ENCODE peak calls at places on chromosome 3, in five cellular contexts. U is AG10803, H is heart left ventricle, E is endothelial cell, L is B cell. G is an unnamed sample.

GRCh38 chr3:31408720-31409119 is 124.0 kb upstream of the STT3B start:
- DNase-seq in H (no peak), E (no peak), U (no peak), L (no peak), G (no peak)

GRCh38 chr3:125150525-125151436 is 61.8 kb downstream of the SLC12A8 start:
- DNase-seq in E (peak; percentile 65), H (no peak), L (no peak), U (no peak), G (peak; percentile 48)

GRCh38 chr3:57128863-57129602 is 36.1 kb downstream of the IL17RD start:
- DNase-seq in H (no peak), U (peak; percentile 33), L (no peak), E (no peak), G (no peak)

GRCh38 chr3:101185341-101185740 is 135.0 kb downstream of the IMPG2 start:
- DNase-seq in H (no peak), L (no peak), U (no peak), E (no peak), G (no peak)

GRCh38 chr3:185402561-185402960 is 39.6 kb downstream of the MAP3K13 start:
- DNase-seq in L (no peak), H (no peak), E (no peak), U (peak; percentile 29), G (no peak)

GRCh38 chr3:150090877-150091276 is 120.2 kb upstream of the PFN2 start:
- DNase-seq in H (no peak), E (no peak), U (peak; percentile 40), L (no peak), G (no peak)

GRCh38 chr3:66393486-66394260 is 107.1 kb downstream of the LRIG1 start:
- DNase-seq in U (peak; percentile 74), L (peak; percentile 77), H (no peak), E (no peak), G (peak; percentile 81)

GRCh38 chr3:47794585-47794984 is 8.4 kb upstream of the DHX30 start:
- DNase-seq in U (no peak), H (no peak), E (no peak), L (no peak), G (no peak)

GRCh38 chr3:16243706-16244490 is 20.8 kb downstream of the DPH3 start:
- DNase-seq in L (no peak), H (no peak), E (no peak), U (no peak), G (no peak)

GRCh38 chr3:12139111-12139511 is 19.6 kb downstream of the TIMP4 start:
- DNase-seq in L (no peak), H (no peak), U (peak; percentile 54), E (peak; percentile 44), G (no peak)

GRCh38 chr3:33941804-33942203 is 143.4 kb downstream of the PDCD6IP start:
- DNase-seq in H (no peak), E (no peak), L (no peak), U (no peak), G (no peak)

GRCh38 chr3:40827942-40828688 is 303.4 kb downstream of the ZNF621 start:
- DNase-seq in H (peak; percentile 63), L (no peak), E (no peak), U (peak; percentile 5), G (no peak)

GRCh38 chr3:127016461-127016860 is 33.5 kb downstream of the PLXNA1 start:
- DNase-seq in L (no peak), U (no peak), E (no peak), H (no peak), G (no peak)

GRCh38 chr3:136694321-136694720 is 57.9 kb downstream of the STAG1 start:
- DNase-seq in U (no peak), L (no peak), E (no peak), H (no peak), G (no peak)

GRCh38 chr3:188905991-188906635 is 265.7 kb upstream of the TPRG1 start:
- DNase-seq in E (no peak), U (no peak), L (no peak), H (no peak), G (no peak)

GRCh38 chr3:173479301-173479700 is 81.8 kb downstream of the NLGN1 start:
- DNase-seq in E (no peak), L (no peak), H (no peak), U (no peak), G (no peak)
- TF ChIP-seq CTCF in E (no peak), L (no peak), H (no peak), U (no peak), G (no peak)

DNA sequence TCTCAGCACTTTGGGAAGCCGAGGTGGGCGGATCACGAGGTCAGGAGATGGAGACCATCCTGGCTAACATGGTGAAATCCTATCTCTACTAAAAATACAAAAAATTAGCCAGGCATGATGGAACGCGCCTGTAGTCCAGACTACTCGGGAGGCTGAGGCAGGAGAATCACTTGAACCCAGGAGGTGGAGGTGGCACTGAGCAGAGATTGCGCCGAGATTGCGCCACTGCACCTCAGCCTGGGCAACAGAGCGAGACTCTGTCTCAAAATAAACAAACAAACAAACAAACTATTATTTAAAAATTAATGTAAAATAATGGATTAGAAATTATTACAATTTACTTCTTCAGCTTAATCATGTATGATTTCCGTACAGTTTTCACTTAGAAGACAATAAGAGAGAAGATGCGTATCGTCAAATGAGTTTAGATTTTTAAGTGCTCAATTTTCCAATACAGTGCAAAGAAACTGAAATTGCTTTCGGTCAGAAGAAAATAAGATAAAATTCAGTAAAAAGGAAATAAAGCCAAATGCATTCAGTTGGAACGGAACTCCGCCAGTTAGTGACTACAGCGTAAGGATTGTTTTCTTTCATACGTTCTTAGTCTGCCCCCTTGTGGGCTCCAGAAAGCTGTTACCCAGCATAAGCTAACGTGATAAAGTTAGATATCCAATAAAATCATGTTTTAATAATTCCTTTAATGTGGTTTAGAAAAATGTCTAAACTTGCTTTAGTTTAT is 24.8 kb downstream of the AADAC start:
- DNase-seq in U (peak; percentile 83), H (no peak), E (peak; percentile 47), L (peak; percentile 16), G (peak; percentile 52)
- TF ChIP-seq CTCF in U (peak; percentile 84), H (peak; percentile 83), E (peak; percentile 83), L (peak; percentile 83), G (peak; percentile 51)

GRCh38 chr3:174397848-174398247 is 461.3 kb upstream of the NAALADL2 start:
- DNase-seq in H (no peak), E (no peak), U (peak; percentile 47), L (no peak), G (no peak)
- TF ChIP-seq CTCF in H (peak; percentile 21), E (peak; percentile 16), U (peak; percentile 54), L (no peak), G (no peak)

GRCh38 chr3:4977889-4978258 is 1.4 kb upstream of the BHLHE40 start:
- DNase-seq in E (no peak), U (no peak), H (no peak), L (no peak), G (no peak)
- TF ChIP-seq CTCF in E (no peak), U (no peak), H (peak; percentile 0), L (no peak), G (no peak)

GRCh38 chr3:107643038-107643883 is 120.5 kb downstream of the BBX start:
- DNase-seq in U (no peak), H (no peak), E (no peak), L (no peak), G (no peak)
- TF ChIP-seq CTCF in U (no peak), H (no peak), E (no peak), L (no peak), G (no peak)

GRCh38 chr3:1987983-1988382 is 110.7 kb upstream of the CNTN4 start:
- DNase-seq in U (no peak), L (no peak), H (no peak), E (no peak), G (no peak)
- TF ChIP-seq CTCF in U (no peak), L (no peak), H (no peak), E (no peak), G (no peak)

DNA sequence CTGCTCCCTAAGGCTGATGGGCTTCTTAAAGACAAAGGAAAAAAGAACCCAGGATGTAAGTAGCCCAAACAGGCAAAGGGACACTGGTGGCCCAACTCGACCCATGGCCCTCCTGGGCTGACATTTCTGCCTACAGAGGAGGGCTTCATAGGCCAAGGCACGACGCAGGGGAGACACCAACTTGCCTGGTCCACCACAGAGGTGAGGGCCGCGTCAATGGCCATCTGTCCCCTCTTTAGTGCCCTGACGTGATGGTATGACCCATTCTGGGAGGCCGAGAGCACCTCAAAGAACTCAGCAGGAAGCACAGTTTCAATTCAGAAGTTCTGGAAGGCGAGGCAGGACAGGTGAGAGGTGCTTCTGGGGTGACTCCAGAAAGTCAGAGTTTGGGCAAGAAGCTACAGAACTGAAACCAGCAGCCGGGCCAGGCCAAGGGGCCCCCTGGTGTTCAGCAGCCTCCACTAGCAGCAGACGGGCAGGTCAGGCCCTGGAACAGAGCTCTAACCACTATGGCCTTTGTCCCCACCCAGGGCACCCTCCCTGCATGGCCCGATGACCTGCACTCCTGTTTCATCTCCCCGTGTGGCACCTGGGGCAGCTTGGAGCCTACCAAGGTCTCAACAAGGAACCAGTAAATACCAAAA is 45.1 kb downstream of the HMCES start:
- DNase-seq in H (peak; percentile 54), L (peak; percentile 79), E (no peak), U (no peak), G (peak; percentile 69)
- TF ChIP-seq CTCF in H (no peak), L (peak; percentile 50), E (no peak), U (peak; percentile 23), G (peak; percentile 38)

GRCh38 chr3:178155521-178155920 is 380.7 kb upstream of the KCNMB2 start:
- DNase-seq in L (no peak), U (no peak), H (no peak), E (no peak), G (no peak)
- TF ChIP-seq CTCF in L (no peak), U (no peak), H (peak; percentile 12), E (no peak), G (no peak)

GRCh38 chr3:37308247-37308646 is 133.9 kb upstream of the LRRFIP2 start:
- DNase-seq in L (no peak), H (no peak), U (peak; percentile 34), E (no peak), G (peak; percentile 10)
- TF ChIP-seq CTCF in L (peak; percentile 64), H (peak; percentile 29), U (peak; percentile 43), E (peak; percentile 70), G (no peak)